ENCODE peak calls at places on chromosomes 12 and 14, in eight cellular contexts. J is vagina, D is endothelial cell of umbilical vein, U is breast epithelium, Z is transverse colon, H is K562, L is upper lobe of left lung, S is sigmoid colon. Y is an unnamed sample.

GRCh38 chr14:94775082-94775874 is 5.4 kb upstream of the GSC start:
- DNase-seq in J (no peak), D (peak; percentile 24), U (no peak), Z (no peak), H (no peak), L (no peak), S (no peak), Y (no peak)

GRCh38 chr14:63276492-63277342 is 42.0 kb downstream of the GPHB5 start:
- DNase-seq in J (no peak), D (peak; percentile 64), U (no peak), Z (no peak), H (peak; percentile 38), L (no peak), S (no peak), Y (peak; percentile 7)

GRCh38 chr12:562634-563033 is 100.6 kb downstream of the NINJ2 start:
- DNase-seq in J (no peak), D (no peak), U (no peak), Z (no peak), H (no peak), L (no peak), S (no peak), Y (no peak)

GRCh38 chr12:124248862-124249825 is 45.7 kb upstream of the RFLNA start:
- DNase-seq in J (no peak), D (no peak), U (peak; percentile 26), Z (no peak), H (no peak), L (no peak), S (no peak), Y (no peak)

GRCh38 chr12:101740980-101741379 is 1.7 kb upstream of the SYCP3 start:
- DNase-seq in J (no peak), D (no peak), U (no peak), Z (no peak), H (no peak), L (no peak), S (no peak), Y (no peak)

GRCh38 chr12:123934829-123935228 is 37.8 kb downstream of the CCDC92 start:
- DNase-seq in J (no peak), D (no peak), U (no peak), Z (no peak), H (no peak), L (no peak), S (no peak), Y (no peak)

GRCh38 chr12:19031032-19031431 is 98.5 kb upstream of the PLEKHA5 start:
- DNase-seq in J (no peak), D (no peak), U (no peak), Z (no peak), H (no peak), L (no peak), S (no peak), Y (no peak)

GRCh38 chr14:100049220-100049619 is 16.0 kb upstream of the EVL start:
- DNase-seq in J (no peak), D (peak; percentile 47), U (no peak), Z (no peak), H (no peak), L (no peak), S (no peak), Y (no peak)

GRCh38 chr14:72243309-72243708 is 311.1 kb downstream of the RGS6 start:
- DNase-seq in J (no peak), D (no peak), U (no peak), Z (no peak), H (no peak), L (no peak), S (no peak), Y (no peak)

GRCh38 chr12:109621271-109621671 is 47.7 kb downstream of the MVK start:
- DNase-seq in J (no peak), D (no peak), U (no peak), Z (no peak), H (no peak), L (no peak), S (no peak), Y (no peak)

GRCh38 chr12:65532744-65533143 is 254.3 kb downstream of the MSRB3 start:
- DNase-seq in J (no peak), D (peak; percentile 17), U (no peak), Z (no peak), H (no peak), L (no peak), S (no peak), Y (no peak)

GRCh38 chr14:37195327-37195726 is 2.4 kb upstream of the MIPOL1 start:
- DNase-seq in J (no peak), D (peak; percentile 91), U (no peak), Z (no peak), H (no peak), L (no peak), S (no peak), Y (no peak)

GRCh38 chr14:67515386-67516079 is 17.6 kb upstream of the PLEKHH1 start:
- DNase-seq in J (no peak), D (no peak), U (no peak), Z (no peak), H (no peak), L (no peak), S (no peak), Y (no peak)

GRCh38 chr12:29374012-29374411 is 7.0 kb downstream of the ERGIC2 start:
- DNase-seq in J (no peak), D (no peak), U (no peak), Z (no peak), H (no peak), L (no peak), S (no peak), Y (no peak)

GRCh38 chr12:131817241-131817640 is 11.0 kb upstream of the MMP17 start:
- DNase-seq in J (no peak), D (no peak), U (no peak), Z (no peak), H (no peak), L (no peak), S (no peak), Y (no peak)

GRCh38 chr12:131044760-131045381 is 91.2 kb downstream of the ADGRD1 start:
- DNase-seq in J (no peak), D (no peak), U (no peak), Z (no peak), H (no peak), L (no peak), S (peak; percentile 60), Y (no peak)

GRCh38 chr12:47141459-47141858 is 61.7 kb upstream of the AMIGO2 start:
- DNase-seq in J (no peak), D (no peak), U (peak; percentile 78), Z (no peak), H (no peak), L (no peak), S (no peak), Y (no peak)

GRCh38 chr12:121468451-121468850 is 68.5 kb downstream of the RNF34 start:
- DNase-seq in J (no peak), D (no peak), U (no peak), Z (no peak), H (no peak), L (no peak), S (no peak), Y (no peak)

GRCh38 chr14:42510071-42510470 is 903.4 kb downstream of the LRFN5 start:
- DNase-seq in J (no peak), D (no peak), U (no peak), Z (no peak), H (no peak), L (no peak), S (no peak), Y (no peak)

GRCh38 chr14:55832122-55832911 is 252.3 kb downstream of the KTN1 start:
- DNase-seq in J (no peak), D (no peak), U (no peak), Z (peak; percentile 42), H (no peak), L (no peak), S (no peak), Y (no peak)

GRCh38 chr12:57240069-57240921 is 10.7 kb downstream of the STAC3 start:
- DNase-seq in J (no peak), D (no peak), U (peak; percentile 48), Z (peak; percentile 70), H (peak; percentile 75), L (peak; percentile 48), S (peak; percentile 77), Y (peak; percentile 43)

GRCh38 chr12:67415473-67415872 is 146.3 kb downstream of the CAND1 start:
- DNase-seq in J (no peak), D (no peak), U (no peak), Z (no peak), H (no peak), L (no peak), S (no peak), Y (no peak)

DNA sequence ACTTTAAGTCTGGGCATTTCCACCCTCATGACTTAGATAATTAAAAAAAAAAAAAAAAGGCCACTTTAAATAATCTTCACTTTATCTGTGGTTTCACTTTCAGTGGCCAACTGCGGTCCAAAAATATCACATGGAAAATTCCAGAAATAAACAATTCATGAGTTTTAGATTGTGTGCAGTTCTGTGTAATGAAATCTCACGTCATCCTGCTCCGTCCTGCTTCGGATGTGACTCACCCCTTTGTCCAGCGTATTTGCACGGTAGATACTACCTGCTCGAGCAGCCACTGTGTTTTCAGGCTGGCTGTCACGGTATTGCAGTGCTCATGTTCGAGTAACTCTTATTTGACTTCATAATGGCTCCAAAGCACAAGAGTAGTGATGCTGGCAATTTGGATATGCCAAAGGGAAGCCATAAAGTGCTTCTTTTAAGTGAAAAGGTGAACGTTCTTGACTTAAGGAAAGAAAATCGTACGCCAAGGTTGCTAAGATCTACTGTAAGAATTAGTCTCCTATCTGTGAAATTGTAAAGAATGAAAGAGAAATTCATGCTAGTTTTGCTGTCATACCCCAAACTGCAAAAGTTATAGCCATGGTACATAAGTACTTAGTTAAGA is 2.4 kb downstream of the E2F7 start:
- DNase-seq in J (no peak), D (peak; percentile 70), U (no peak), Z (no peak), H (no peak), L (no peak), S (no peak), Y (peak; percentile 9)
- TF ChIP-seq POLR2AphosphoS5 in J (peak; percentile 11), D (no peak), U (no peak), Z (no peak), H (no peak), L (no peak), S (no peak), Y (no peak)

GRCh38 chr12:116662612-116663144 is 75.2 kb downstream of the SPRING1 start:
- DNase-seq in J (no peak), D (no peak), U (no peak), Z (peak; percentile 28), H (no peak), L (peak; percentile 27), S (no peak), Y (no peak)
- TF ChIP-seq POLR2A in J (no peak), D (no peak), U (no peak), Z (no peak), H (no peak), L (no peak), S (no peak), Y (no peak)

DNA sequence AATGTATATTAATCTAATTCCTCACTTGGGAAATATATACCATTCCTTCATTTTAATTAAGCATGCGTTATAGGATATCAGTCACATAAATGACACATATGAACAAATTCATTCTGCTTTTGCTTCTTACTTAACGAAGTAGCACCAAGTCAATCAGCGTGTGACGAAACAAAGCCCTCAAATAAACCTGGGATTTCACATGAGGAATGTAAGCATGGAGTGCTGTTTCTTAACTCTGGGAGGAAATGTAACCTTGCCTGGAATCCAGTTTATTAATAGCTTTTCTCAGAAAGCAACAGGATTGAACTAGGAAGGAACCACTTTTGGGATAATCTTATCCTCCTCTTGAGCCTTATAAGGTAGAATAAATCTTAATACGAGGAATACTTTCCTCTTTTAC is 72.0 kb downstream of the NIN start:
- DNase-seq in J (no peak), D (no peak), U (no peak), Z (no peak), H (no peak), L (no peak), S (no peak), Y (no peak)
- TF ChIP-seq POLR2AphosphoS5 in J (no peak), D (no peak), U (no peak), Z (no peak), H (no peak), L (no peak), S (no peak), Y (no peak)

GRCh38 chr14:61126083-61126962 is 145.3 kb downstream of the SLC38A6 start:
- DNase-seq in J (no peak), D (peak; percentile 80), U (no peak), Z (no peak), H (no peak), L (no peak), S (no peak), Y (no peak)
- TF ChIP-seq POLR2A in J (no peak), D (no peak), U (no peak), Z (no peak), H (no peak), L (no peak), S (no peak), Y (no peak)

Y was measured in prostate gland.